ENCODE peak calls at places on chromosome 3, in seven cellular contexts. R is AG04450, G is psoas muscle, P is fibroblast of mammary gland, K is astrocyte of the spinal cord, I is breast epithelium, M is fibroblast of pulmonary artery. B is an unnamed sample.

GRCh38 chr3:38114052-38114874 is 22.7 kb downstream of the ACAA1 start:
- DNase-seq in G (no peak), M (no peak), K (no peak), I (peak), R (no peak), P (no peak), B (no peak)

GRCh38 chr3:116863842-116864626 is 154.5 kb downstream of the TUSC7 start:
- DNase-seq in M (peak), P (peak), R (peak), G (no peak), K (peak), I (no peak), B (peak)

GRCh38 chr3:48278884-48279559 is 38.1 kb downstream of the ZNF589 start:
- DNase-seq in M (no peak), K (no peak), I (no peak), G (no peak), R (no peak), P (no peak), B (no peak)

GRCh38 chr3:35383216-35383615 is 256.1 kb upstream of the ARPP21 start:
- DNase-seq in P (no peak), M (no peak), G (no peak), R (no peak), I (no peak), K (no peak), B (no peak)

GRCh38 chr3:195876297-195877031 is 31.9 kb downstream of the TNK2 start:
- DNase-seq in K (no peak), P (no peak), G (peak), M (no peak), I (no peak), R (no peak), B (peak)

GRCh38 chr3:42572278-42572677 is 9.5 kb downstream of the SEC22C start:
- DNase-seq in I (no peak), P (peak), M (peak), K (no peak), G (no peak), R (no peak), B (peak)

GRCh38 chr3:71606582-71606981 is 23.1 kb upstream of the FOXP1 start:
- DNase-seq in M (no peak), K (no peak), G (no peak), I (no peak), R (no peak), P (no peak), B (no peak)

GRCh38 chr3:189941679-189942078 is 179.0 kb downstream of the P3H2 start:
- DNase-seq in K (peak), G (no peak), M (peak), R (no peak), P (peak), I (no peak), B (no peak)

GRCh38 chr3:15315003-15315402 is 17.4 kb downstream of the SH3BP5 start:
- DNase-seq in M (no peak), K (no peak), P (peak), R (no peak), I (no peak), G (no peak), B (no peak)

GRCh38 chr3:156725706-156726105 is 51.3 kb downstream of the TIPARP start:
- DNase-seq in M (no peak), P (no peak), G (no peak), I (no peak), K (no peak), R (no peak), B (no peak)

GRCh38 chr3:42507751-42508335 is 5.4 kb downstream of the VIPR1 start:
- DNase-seq in R (no peak), P (no peak), I (peak), G (no peak), K (no peak), M (no peak), B (no peak)

GRCh38 chr3:12553921-12554391 is 2.9 kb upstream of the MKRN2 start:
- DNase-seq in G (peak), R (no peak), P (no peak), M (peak), I (no peak), K (peak), B (peak)

GRCh38 chr3:68467465-68467864 is 464.9 kb downstream of the TAFA4 start:
- DNase-seq in I (no peak), M (no peak), P (no peak), G (no peak), K (no peak), R (no peak), B (no peak)

GRCh38 chr3:122214718-122215117 is 31.2 kb downstream of the CASR start:
- DNase-seq in R (no peak), K (no peak), G (no peak), I (no peak), P (no peak), M (no peak), B (no peak)

GRCh38 chr3:4976109-4976508 is 3.1 kb upstream of the BHLHE40 start:
- DNase-seq in P (peak), R (no peak), I (no peak), K (peak), M (peak), G (peak), B (peak)

GRCh38 chr3:179068779-179069530 is 2.7 kb downstream of the ZMAT3 start:
- DNase-seq in I (no peak), M (peak), P (peak), K (peak), R (no peak), G (no peak), B (peak)

GRCh38 chr3:56691165-56692000 is 8.3 kb upstream of the TASOR start:
- DNase-seq in P (peak), I (no peak), R (no peak), M (peak), K (no peak), G (no peak), B (no peak)

GRCh38 chr3:148079370-148079769 is 618.3 kb upstream of the AGTR1 start:
- DNase-seq in P (no peak), I (no peak), K (peak), R (no peak), G (no peak), M (no peak), B (peak)

GRCh38 chr3:53597136-53597915 is 102.9 kb downstream of the CACNA1D start:
- DNase-seq in M (no peak), K (no peak), G (no peak), R (no peak), P (no peak), I (no peak), B (no peak)

GRCh38 chr3:106510206-106510605 is 641.4 kb upstream of the CBLB start:
- DNase-seq in R (no peak), G (peak), M (peak), P (peak), K (no peak), I (no peak), B (no peak)

GRCh38 chr3:10992017-10992945 is at the start of gene SLC6A1:
- DNase-seq in P (no peak), M (no peak), I (no peak), K (no peak), G (peak), R (no peak), B (peak)

GRCh38 chr3:154304936-154305335 is 19.4 kb downstream of the DHX36 start:
- DNase-seq in K (no peak), M (no peak), I (no peak), P (no peak), R (no peak), G (no peak), B (peak)

GRCh38 chr3:128011140-128011539 is 41.1 kb upstream of the SEC61A1 start:
- DNase-seq in K (peak), G (no peak), I (no peak), P (peak), R (no peak), M (peak), B (peak)

GRCh38 chr3:106575029-106575428 is 706.2 kb upstream of the CBLB start:
- DNase-seq in R (no peak), M (no peak), P (no peak), K (no peak), G (no peak), I (no peak), B (no peak)

GRCh38 chr3:17546500-17546899 is 195.9 kb downstream of the TBC1D5 start:
- DNase-seq in I (no peak), K (no peak), M (no peak), R (no peak), G (no peak), P (no peak), B (peak)

GRCh38 chr3:159928071-159928491 is 60.6 kb upstream of the IL12A start:
- DNase-seq in P (peak), I (no peak), K (peak), M (peak), G (no peak), R (no peak), B (no peak)

GRCh38 chr3:129257609-129258008 is 8.2 kb downstream of the COPG1 start:
- DNase-seq in R (no peak), I (no peak), G (no peak), P (no peak), K (no peak), M (no peak), B (no peak)

GRCh38 chr3:14210843-14211594 is 32.4 kb downstream of the LSM3 start:
- DNase-seq in I (no peak), M (peak), G (no peak), K (peak), P (peak), R (peak), B (no peak)

GRCh38 chr3:14933829-14934425 is 13.5 kb upstream of the NR2C2 start:
- DNase-seq in M (no peak), R (no peak), K (no peak), P (no peak), G (no peak), I (no peak), B (no peak)

GRCh38 chr3:106877632-106878031 is 499.6 kb upstream of the CCDC54 start:
- DNase-seq in R (no peak), P (peak), K (no peak), M (no peak), I (no peak), G (no peak), B (no peak)

GRCh38 chr3:142251951-142252350 is 26.6 kb upstream of the GK5 start:
- DNase-seq in G (no peak), M (no peak), R (no peak), K (no peak), I (no peak), P (no peak), B (no peak)

GRCh38 chr3:156728267-156728985 is 54.0 kb downstream of the TIPARP start:
- DNase-seq in M (no peak), P (peak), R (no peak), G (no peak), I (no peak), K (peak), B (no peak)

GRCh38 chr3:45092132-45093031 is 53.8 kb downstream of the CDCP1 start:
- DNase-seq in P (peak), R (no peak), M (peak), K (peak), G (no peak), I (no peak), B (no peak)

GRCh38 chr3:35946121-35946856 is 307.0 kb downstream of the ARPP21 start:
- DNase-seq in K (peak), P (peak), R (no peak), M (peak), I (no peak), G (no peak), B (no peak)

GRCh38 chr3:156793851-156794250 is 32.3 kb upstream of the LEKR1 start:
- DNase-seq in K (no peak), M (no peak), G (no peak), I (no peak), R (no peak), P (no peak), B (no peak)

GRCh38 chr3:53089511-53089910 is 40.7 kb downstream of the RFT1 start:
- DNase-seq in R (no peak), K (no peak), I (peak), G (no peak), M (peak), P (no peak), B (no peak)

GRCh38 chr3:150763841-150764483 is 993 bp upstream of the SIAH2 start:
- DNase-seq in M (peak), I (peak), R (no peak), P (peak), K (no peak), G (peak), B (peak)

GRCh38 chr3:66037330-66037985 is 1.3 kb downstream of the MAGI1 start:
- DNase-seq in K (peak), P (peak), I (peak), R (no peak), M (peak), G (peak), B (peak)

DNA sequence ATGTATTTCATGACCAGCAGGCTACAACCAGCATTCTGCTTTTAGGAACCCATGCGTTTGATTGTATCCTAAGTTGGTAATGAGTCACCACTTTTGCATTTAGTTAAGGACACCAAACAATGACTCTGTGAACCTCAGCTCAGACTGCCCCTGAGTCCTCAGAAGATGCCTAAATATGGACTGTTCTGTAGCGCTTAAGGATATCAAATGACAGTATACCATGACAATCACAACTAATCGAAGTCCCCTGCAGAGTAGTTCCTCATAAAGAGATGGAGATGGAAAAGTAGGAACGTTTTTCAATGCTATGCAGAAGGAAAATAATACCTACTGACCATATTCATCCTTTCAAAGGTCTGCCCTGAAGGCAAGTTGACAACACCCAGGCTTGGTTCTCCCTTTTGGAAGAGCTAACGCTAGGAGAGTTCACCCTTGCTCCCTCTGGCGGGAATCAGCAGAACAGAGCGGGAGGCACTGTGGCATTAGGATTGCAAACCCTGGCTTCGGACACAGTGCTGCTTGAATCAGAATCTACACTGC is 508.6 kb downstream of the FHIT start:
- DNase-seq in P (peak), M (peak), R (no peak), I (no peak), K (peak), G (peak), B (no peak)
- TF ChIP-seq CTCF in P (no peak), M (peak), R (peak), I (no peak), K (peak), G (peak), B (no peak)

DNA sequence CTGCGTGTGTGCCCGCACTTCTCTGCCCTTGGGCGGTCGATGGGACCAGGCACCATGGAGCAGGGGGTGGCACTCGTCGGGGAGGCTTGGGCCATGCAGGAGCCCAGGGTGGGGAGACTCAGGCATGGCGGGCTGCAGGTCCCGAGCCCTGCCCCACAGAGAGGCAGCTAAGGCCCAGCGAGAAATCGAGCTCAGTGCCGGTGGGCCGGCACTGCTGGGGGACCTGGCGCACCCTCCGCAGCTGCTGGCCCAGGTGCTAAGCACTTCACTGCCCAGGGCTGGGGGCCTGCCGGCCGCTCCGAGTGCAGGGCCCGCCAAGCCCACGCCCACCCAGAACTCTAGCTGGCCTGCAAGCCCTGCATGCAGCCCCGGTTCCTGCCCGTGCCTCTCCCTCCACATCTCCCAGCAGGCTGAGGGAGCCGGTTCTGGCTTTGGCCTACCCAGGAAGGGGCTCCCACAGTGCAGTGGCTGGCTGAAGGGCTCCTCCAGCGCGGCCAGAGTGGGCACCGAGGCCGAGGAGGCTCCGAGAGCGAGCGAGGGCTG is 553 bp upstream of the RTP4 start:
- DNase-seq in I (no peak), K (no peak), P (no peak), R (no peak), M (no peak), G (peak), B (no peak)
- H3K4me3 ChIP-seq in I (peak), K (no peak), P (no peak), R (no peak), M (no peak), G (peak), B (no peak)

GRCh38 chr3:18669374-18669773 is 244.2 kb upstream of the SATB1 start:
- DNase-seq in M (no peak), P (no peak), K (no peak), I (no peak), G (no peak), R (no peak), B (no peak)
- TF ChIP-seq CTCF in M (no peak), P (no peak), K (no peak), I (no peak), G (no peak), R (no peak), B (no peak)

GRCh38 chr3:30622047-30622545 is 15.7 kb downstream of the TGFBR2 start:
- DNase-seq in M (no peak), R (no peak), I (no peak), K (no peak), G (no peak), P (no peak), B (no peak)
- H3K4me3 ChIP-seq in M (no peak), R (no peak), I (no peak), K (no peak), G (no peak), P (no peak), B (no peak)

GRCh38 chr3:182843478-182843877 is 50.2 kb downstream of the ATP11B start:
- DNase-seq in G (no peak), I (no peak), R (no peak), M (no peak), K (peak), P (peak), B (no peak)

DNA sequence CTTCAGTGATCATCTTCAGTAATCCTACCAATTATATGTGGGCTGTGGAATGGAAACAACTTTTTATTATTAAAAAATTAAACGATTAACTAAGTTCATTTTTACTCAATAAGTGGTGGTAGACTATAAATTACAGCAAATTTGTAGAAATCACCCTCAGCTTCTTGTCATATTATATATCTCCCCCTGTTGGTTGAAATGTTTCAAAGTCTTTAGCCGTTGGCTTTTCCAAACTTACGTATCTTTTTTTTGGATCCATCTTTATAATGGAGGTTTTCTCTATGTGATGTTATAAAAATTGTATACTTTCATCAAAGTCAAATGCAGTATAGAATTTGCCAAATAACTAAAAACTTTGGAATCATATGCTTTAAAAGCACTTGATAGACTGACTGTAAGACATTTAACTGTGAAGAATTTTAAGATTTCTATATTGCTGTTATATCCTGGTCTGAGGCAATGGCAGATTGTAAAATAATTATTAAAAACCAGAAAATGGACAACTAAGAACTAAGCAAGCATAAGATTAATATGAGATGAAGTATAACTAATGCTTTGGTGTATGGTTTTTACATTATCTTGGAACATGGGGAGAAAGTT is 44.7 kb downstream of the ATP11B start:
- DNase-seq in M (peak), K (peak), P (peak), I (no peak), G (no peak), R (no peak), B (no peak)
- TF ChIP-seq CTCF in M (peak), K (peak), P (peak), I (no peak), G (peak), R (peak), B (peak)

GRCh38 chr3:32551496-32551895 is 19.2 kb downstream of the DYNC1LI1 start:
- DNase-seq in R (no peak), K (no peak), P (no peak), I (no peak), M (no peak), G (no peak), B (no peak)

GRCh38 chr3:32551087-32551486 is 19.6 kb downstream of the DYNC1LI1 start:
- DNase-seq in P (no peak), M (no peak), G (no peak), K (no peak), R (no peak), I (no peak), B (no peak)

GRCh38 chr3:32553973-32554372 is 16.7 kb downstream of the DYNC1LI1 start:
- DNase-seq in G (no peak), K (no peak), M (no peak), R (no peak), P (no peak), I (no peak), B (no peak)

GRCh38 chr3:32552013-32552412 is 18.6 kb downstream of the DYNC1LI1 start:
- DNase-seq in R (no peak), M (no peak), K (no peak), P (no peak), G (no peak), I (no peak), B (no peak)

GRCh38 chr3:32553459-32553858 is 17.2 kb downstream of the DYNC1LI1 start:
- DNase-seq in K (no peak), G (no peak), R (no peak), I (no peak), P (no peak), M (no peak), B (no peak)
- H3K4me3 ChIP-seq in K (no peak), G (no peak), R (no peak), I (no peak), P (no peak), M (no peak), B (no peak)

B was measured in BE2C.